ENCODE peak calls at places on chromosome 21, in four cellular contexts. D, V, C and A are unnamed samples.

GRCh38 chr21:27813750-27814149 is 846.9 kb upstream of the ADAMTS5 start:
- DNase-seq in D (no peak), V (peak), C (no peak), A (peak)

GRCh38 chr21:38753114-38754100 is 52.3 kb upstream of the ETS2 start:
- DNase-seq in D (no peak), V (no peak), C (no peak), A (no peak)

GRCh38 chr21:32940079-32941014 is 85.4 kb upstream of the OLIG2 start:
- DNase-seq in D (no peak), V (peak), C (peak), A (peak)

GRCh38 chr21:44845418-44846200 is 27.7 kb upstream of the SUMO3 start:
- DNase-seq in D (no peak), V (peak), C (peak), A (peak)

GRCh38 chr21:34092241-34092921 is 19.0 kb downstream of the MRPS6 start:
- DNase-seq in D (no peak), V (no peak), C (no peak), A (no peak)

GRCh38 chr21:27104749-27105439 is 138.0 kb upstream of the ADAMTS5 start:
- DNase-seq in D (no peak), V (no peak), C (no peak), A (no peak)

GRCh38 chr21:40227111-40227510 is 359.9 kb downstream of the PCP4 start:
- DNase-seq in D (no peak), V (no peak), C (no peak), A (no peak)

GRCh38 chr21:17925000-17925610 is 105.9 kb upstream of the C21orf91 start:
- DNase-seq in D (no peak), V (no peak), C (peak), A (no peak)

GRCh38 chr21:15732290-15732995 is 2.7 kb downstream of the USP25 start:
- DNase-seq in D (no peak), V (no peak), C (no peak), A (no peak)

GRCh38 chr21:45954271-45954670 is 27.3 kb upstream of the COL6A1 start:
- DNase-seq in D (no peak), V (no peak), C (no peak), A (no peak)

GRCh38 chr21:29022141-29022540 is 2.3 kb upstream of the USP16 start:
- DNase-seq in D (no peak), V (no peak), C (no peak), A (no peak)

GRCh38 chr21:16633851-16634521 is 878.9 kb upstream of the CXADR start:
- DNase-seq in D (no peak), V (no peak), C (no peak), A (no peak)

GRCh38 chr21:35401476-35401875 is 352.4 kb upstream of the RUNX1 start:
- DNase-seq in D (no peak), V (no peak), C (no peak), A (no peak)

GRCh38 chr21:34205811-34206635 is 132.6 kb downstream of the MRPS6 start:
- DNase-seq in D (no peak), V (no peak), C (no peak), A (no peak)

GRCh38 chr21:43667191-43667904 is 8.0 kb downstream of the RRP1B start:
- DNase-seq in D (peak), V (no peak), C (no peak), A (no peak)

GRCh38 chr21:23160914-23161313 is 2162.7 kb downstream of the NCAM2 start:
- DNase-seq in D (no peak), V (no peak), C (no peak), A (no peak)

GRCh38 chr21:42414928-42415769 is 11.4 kb downstream of the UBASH3A start:
- DNase-seq in D (no peak), V (no peak), C (peak), A (no peak)

GRCh38 chr21:45494851-45495680 is 47.2 kb downstream of the SLC19A1 start:
- DNase-seq in D (no peak), V (no peak), C (no peak), A (no peak)

GRCh38 chr21:33279330-33279820 is 13.2 kb downstream of the IL10RB start:
- DNase-seq in D (no peak), V (no peak), C (no peak), A (no peak)

GRCh38 chr21:31326478-31327247 is 17.4 kb downstream of the TIAM1 start:
- DNase-seq in D (no peak), V (no peak), C (peak), A (no peak)

GRCh38 chr21:41112740-41113692 is 54.9 kb upstream of the BACE2 start:
- DNase-seq in D (peak), V (no peak), C (peak), A (no peak)

GRCh38 chr21:44596068-44596725 is 3.9 kb upstream of the KRTAP10-6 start:
- DNase-seq in D (no peak), V (no peak), C (no peak), A (no peak)

GRCh38 chr21:35414511-35415139 is 365.5 kb upstream of the RUNX1 start:
- DNase-seq in D (no peak), V (no peak), C (no peak), A (no peak)

GRCh38 chr21:36883532-36884486 is 82.7 kb downstream of the HLCS start:
- DNase-seq in D (no peak), V (no peak), C (no peak), A (no peak)